ENCODE peak calls at places on chromosome 14, in nine cellular contexts. One of them, this sample, is unnamed.

GRCh38 chr14:98144964-98145363 is 1127.0 kb downstream of the BCL11B start:
- DNase-seq in A549: no peak
- DNase-seq in A673: no peak
- DNase-seq in CD4-positive, alpha-beta memory T cell: no peak
- DNase-seq in GM23248: peak; percentile 2
- DNase-seq in pancreas: no peak
- DNase-seq in IMR-90: no peak
- DNase-seq in ascending aorta: no peak
- DNase-seq in upper lobe of right lung: no peak
- DNase-seq in this sample: no peak

GRCh38 chr14:50937325-50937724 is 7.0 kb downstream of the PYGL start:
- DNase-seq in A549: no peak
- DNase-seq in A673: peak; percentile 39
- DNase-seq in CD4-positive, alpha-beta memory T cell: no peak
- DNase-seq in GM23248: peak; percentile 82
- DNase-seq in pancreas: no peak
- DNase-seq in IMR-90: peak; percentile 80
- DNase-seq in ascending aorta: no peak
- DNase-seq in upper lobe of right lung: no peak
- DNase-seq in this sample: no peak

GRCh38 chr14:74573421-74574091 is 38.5 kb downstream of the LTBP2 start:
- DNase-seq in A549: no peak
- DNase-seq in A673: no peak
- DNase-seq in CD4-positive, alpha-beta memory T cell: no peak
- DNase-seq in GM23248: no peak
- DNase-seq in pancreas: no peak
- DNase-seq in IMR-90: no peak
- DNase-seq in ascending aorta: no peak
- DNase-seq in upper lobe of right lung: no peak
- DNase-seq in this sample: no peak

GRCh38 chr14:101869217-101869616 is 95.2 kb upstream of the DYNC1H1 start:
- DNase-seq in A549: no peak
- DNase-seq in A673: no peak
- DNase-seq in CD4-positive, alpha-beta memory T cell: no peak
- DNase-seq in GM23248: no peak
- DNase-seq in pancreas: no peak
- DNase-seq in IMR-90: no peak
- DNase-seq in ascending aorta: no peak
- DNase-seq in upper lobe of right lung: no peak
- DNase-seq in this sample: no peak

GRCh38 chr14:39015964-39016577 is 87.0 kb downstream of the SEC23A start:
- DNase-seq in A549: no peak
- DNase-seq in A673: no peak
- DNase-seq in CD4-positive, alpha-beta memory T cell: no peak
- DNase-seq in GM23248: peak; percentile 37
- DNase-seq in pancreas: no peak
- DNase-seq in IMR-90: peak; percentile 13
- DNase-seq in ascending aorta: no peak
- DNase-seq in upper lobe of right lung: no peak
- DNase-seq in this sample: no peak

GRCh38 chr14:35963209-35963608 is 137.1 kb downstream of the BRMS1L start:
- DNase-seq in A549: peak; percentile 27
- DNase-seq in A673: peak; percentile 31
- DNase-seq in CD4-positive, alpha-beta memory T cell: no peak
- DNase-seq in GM23248: no peak
- DNase-seq in pancreas: no peak
- DNase-seq in IMR-90: no peak
- DNase-seq in ascending aorta: no peak
- DNase-seq in upper lobe of right lung: no peak
- DNase-seq in this sample: no peak

GRCh38 chr14:92866181-92866752 is 56.7 kb upstream of the CHGA start:
- DNase-seq in A549: no peak
- DNase-seq in A673: no peak
- DNase-seq in CD4-positive, alpha-beta memory T cell: no peak
- DNase-seq in GM23248: peak; percentile 12
- DNase-seq in pancreas: no peak
- DNase-seq in IMR-90: peak; percentile 13
- DNase-seq in ascending aorta: no peak
- DNase-seq in upper lobe of right lung: no peak
- DNase-seq in this sample: no peak

GRCh38 chr14:72892103-72892878 is 1.6 kb downstream of the DPF3 start:
- DNase-seq in A549: no peak
- DNase-seq in A673: peak; percentile 62
- DNase-seq in CD4-positive, alpha-beta memory T cell: peak; percentile 22
- DNase-seq in GM23248: peak; percentile 70
- DNase-seq in pancreas: peak; percentile 67
- DNase-seq in IMR-90: peak; percentile 43
- DNase-seq in ascending aorta: no peak
- DNase-seq in upper lobe of right lung: no peak
- DNase-seq in this sample: no peak

GRCh38 chr14:105858676-105859025 is 332.3 kb downstream of the TMEM121 start:
- DNase-seq in A549: no peak
- DNase-seq in A673: no peak
- DNase-seq in CD4-positive, alpha-beta memory T cell: no peak
- DNase-seq in GM23248: no peak
- DNase-seq in pancreas: peak; percentile 54
- DNase-seq in IMR-90: no peak
- DNase-seq in ascending aorta: no peak
- DNase-seq in upper lobe of right lung: peak; percentile 54
- DNase-seq in this sample: no peak

GRCh38 chr14:56487090-56487667 is 92.4 kb upstream of the TMEM260 start:
- DNase-seq in A549: peak; percentile 17
- DNase-seq in A673: peak; percentile 61
- DNase-seq in CD4-positive, alpha-beta memory T cell: no peak
- DNase-seq in GM23248: peak; percentile 43
- DNase-seq in pancreas: no peak
- DNase-seq in IMR-90: peak; percentile 32
- DNase-seq in ascending aorta: no peak
- DNase-seq in upper lobe of right lung: no peak
- DNase-seq in this sample: no peak

GRCh38 chr14:74980746-74981661 is 21.7 kb upstream of the EIF2B2 start:
- DNase-seq in A549: no peak
- DNase-seq in A673: peak; percentile 97
- DNase-seq in CD4-positive, alpha-beta memory T cell: no peak
- DNase-seq in GM23248: peak; percentile 45
- DNase-seq in pancreas: no peak
- DNase-seq in IMR-90: peak; percentile 19
- DNase-seq in ascending aorta: peak; percentile 61
- DNase-seq in upper lobe of right lung: no peak
- DNase-seq in this sample: no peak

DNA sequence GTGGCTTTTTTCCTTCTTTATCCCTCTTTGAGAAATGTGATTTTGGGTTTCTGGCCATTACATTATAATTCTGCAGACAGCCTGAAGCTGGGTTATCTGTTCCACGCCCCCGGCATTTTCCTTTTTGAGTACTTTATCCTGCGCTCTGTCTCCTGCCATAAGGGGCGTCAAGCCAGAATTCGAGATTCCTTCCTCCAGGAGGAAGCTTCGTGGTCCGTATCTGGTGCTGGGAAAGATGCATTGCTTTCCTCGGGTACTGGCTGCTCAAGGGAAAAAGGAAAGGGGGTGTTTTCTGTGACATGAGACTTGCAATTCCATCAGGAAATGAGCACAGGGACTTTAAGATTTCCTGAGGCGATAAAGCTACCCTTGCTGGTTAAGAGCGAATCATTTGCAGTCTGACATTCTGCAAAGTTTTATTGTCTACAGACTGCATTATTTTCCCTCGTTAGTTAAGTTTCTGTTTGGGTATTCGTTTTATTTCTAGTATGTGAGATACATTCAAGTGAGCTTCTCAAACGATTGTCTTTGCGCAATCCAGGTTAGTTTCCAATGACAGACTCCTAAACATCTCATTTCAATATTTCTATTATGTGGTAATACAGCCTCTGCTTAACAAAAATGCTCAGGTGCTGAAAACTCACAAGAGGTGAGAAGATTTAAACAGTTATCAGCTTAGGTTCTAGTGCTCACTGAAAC is 706 bp downstream of the AKAP5 start:
- DNase-seq in A549: peak; percentile 31
- DNase-seq in A673: peak; percentile 73
- DNase-seq in CD4-positive, alpha-beta memory T cell: no peak
- DNase-seq in GM23248: peak; percentile 79
- DNase-seq in pancreas: no peak
- DNase-seq in IMR-90: peak; percentile 61
- DNase-seq in ascending aorta: no peak
- DNase-seq in upper lobe of right lung: no peak
- DNase-seq in this sample: peak; percentile 8
- H3K27ac ChIP-seq in A549: peak overlapping the region; percentile 89
- H3K27ac ChIP-seq in A673: peak overlapping the region; percentile 50
- H3K27ac ChIP-seq in CD4-positive, alpha-beta memory T cell: no peak overlapping the region
- H3K27ac ChIP-seq in GM23248: no peak overlapping the region
- H3K27ac ChIP-seq in pancreas: no peak overlapping the region
- H3K27ac ChIP-seq in IMR-90: no peak overlapping the region
- H3K27ac ChIP-seq in ascending aorta: peak overlapping the region; percentile 78
- H3K27ac ChIP-seq in upper lobe of right lung: peak overlapping the region; percentile 63
- H3K27ac ChIP-seq in this sample: no peak overlapping the region

DNA sequence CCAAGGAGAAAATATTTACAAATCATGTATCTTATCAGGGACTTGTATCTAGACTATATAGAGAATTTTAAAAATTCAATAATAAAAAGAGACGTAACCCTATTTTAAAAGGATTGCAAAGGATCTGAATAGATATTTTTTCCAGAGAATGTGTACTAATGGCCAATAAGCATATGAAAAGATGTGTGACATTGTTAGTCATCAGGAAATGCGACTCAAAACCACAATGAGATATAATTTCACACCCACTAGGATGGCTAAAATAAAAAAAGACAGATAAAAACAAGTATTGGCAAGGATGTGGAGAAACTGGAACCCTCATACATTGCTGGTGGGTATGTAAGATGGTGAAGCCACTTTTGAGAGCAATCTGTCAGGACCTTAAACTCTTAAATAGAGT is 141.9 kb upstream of the BMP4 start:
- DNase-seq in A549: no peak
- DNase-seq in A673: peak; percentile 5
- DNase-seq in CD4-positive, alpha-beta memory T cell: no peak
- DNase-seq in GM23248: no peak
- DNase-seq in pancreas: no peak
- DNase-seq in IMR-90: no peak
- DNase-seq in ascending aorta: no peak
- DNase-seq in upper lobe of right lung: no peak
- DNase-seq in this sample: no peak
- H3K4me3 ChIP-seq in A549: no peak overlapping the region
- H3K4me3 ChIP-seq in A673: no peak overlapping the region
- H3K4me3 ChIP-seq in CD4-positive, alpha-beta memory T cell: no peak overlapping the region
- H3K4me3 ChIP-seq in GM23248: no peak overlapping the region
- H3K4me3 ChIP-seq in pancreas: no peak overlapping the region
- H3K4me3 ChIP-seq in IMR-90: no peak overlapping the region
- H3K4me3 ChIP-seq in ascending aorta: no peak overlapping the region
- H3K4me3 ChIP-seq in upper lobe of right lung: no peak overlapping the region
- H3K4me3 ChIP-seq in this sample: no peak overlapping the region

GRCh38 chr14:99205086-99205688 is 66.8 kb downstream of the BCL11B start:
- DNase-seq in A549: no peak
- DNase-seq in A673: no peak
- DNase-seq in CD4-positive, alpha-beta memory T cell: no peak
- DNase-seq in GM23248: no peak
- DNase-seq in pancreas: no peak
- DNase-seq in IMR-90: no peak
- DNase-seq in ascending aorta: no peak
- DNase-seq in upper lobe of right lung: no peak
- DNase-seq in this sample: no peak
- H3K27ac ChIP-seq in A549: no peak overlapping the region
- H3K27ac ChIP-seq in A673: no peak overlapping the region
- H3K27ac ChIP-seq in CD4-positive, alpha-beta memory T cell: peak overlapping the region; percentile 70
- H3K27ac ChIP-seq in GM23248: no peak overlapping the region
- H3K27ac ChIP-seq in pancreas: no peak overlapping the region
- H3K27ac ChIP-seq in IMR-90: no peak overlapping the region
- H3K27ac ChIP-seq in ascending aorta: no peak overlapping the region
- H3K27ac ChIP-seq in upper lobe of right lung: no peak overlapping the region
- H3K27ac ChIP-seq in this sample: no peak overlapping the region

GRCh38 chr14:42535397-42535796 is 928.7 kb downstream of the LRFN5 start:
- DNase-seq in A549: peak; percentile 21
- DNase-seq in A673: no peak
- DNase-seq in CD4-positive, alpha-beta memory T cell: no peak
- DNase-seq in GM23248: no peak
- DNase-seq in pancreas: no peak
- DNase-seq in IMR-90: no peak
- DNase-seq in ascending aorta: no peak
- DNase-seq in upper lobe of right lung: no peak
- DNase-seq in this sample: no peak
- H3K4me3 ChIP-seq in A549: peak overlapping the region; percentile 36
- H3K4me3 ChIP-seq in A673: no peak overlapping the region
- H3K4me3 ChIP-seq in CD4-positive, alpha-beta memory T cell: no peak overlapping the region
- H3K4me3 ChIP-seq in GM23248: no peak overlapping the region
- H3K4me3 ChIP-seq in pancreas: no peak overlapping the region
- H3K4me3 ChIP-seq in IMR-90: no peak overlapping the region
- H3K4me3 ChIP-seq in ascending aorta: no peak overlapping the region
- H3K4me3 ChIP-seq in upper lobe of right lung: no peak overlapping the region
- H3K4me3 ChIP-seq in this sample: no peak overlapping the region